ENCODE peak calls at places on chromosome 7, in eight cellular contexts. D, S, Z, W, J, I, A and K are unnamed samples.

GRCh38 chr7:128937647-128938523 is at the start of gene IRF5:
- DNase-seq in D (no peak), S (peak), Z (peak), W (peak), J (peak), I (peak), A (no peak), K (peak)

GRCh38 chr7:74612015-74612829 is 45.3 kb upstream of the GTF2I start:
- DNase-seq in D (no peak), S (peak), Z (peak), W (no peak), J (no peak), I (no peak), A (peak), K (no peak)

GRCh38 chr7:140609646-140610045 is 31.0 kb downstream of the DENND2A start:
- DNase-seq in D (no peak), S (no peak), Z (peak), W (peak), J (no peak), I (no peak), A (no peak), K (no peak)

GRCh38 chr7:128145191-128145590 is 95.9 kb upstream of the LEP start:
- DNase-seq in D (no peak), S (no peak), Z (no peak), W (no peak), J (no peak), I (no peak), A (no peak), K (no peak)

GRCh38 chr7:84249651-84250050 is 55.1 kb upstream of the SEMA3A start:
- DNase-seq in D (no peak), S (no peak), Z (no peak), W (no peak), J (no peak), I (no peak), A (no peak), K (no peak)

GRCh38 chr7:41538810-41539724 is 163.8 kb downstream of the INHBA start:
- DNase-seq in D (no peak), S (no peak), Z (no peak), W (peak), J (no peak), I (no peak), A (no peak), K (no peak)

GRCh38 chr7:84529480-84530205 is 335.1 kb upstream of the SEMA3A start:
- DNase-seq in D (no peak), S (no peak), Z (peak), W (peak), J (no peak), I (peak), A (no peak), K (no peak)

GRCh38 chr7:110356438-110356837 is 734.5 kb upstream of the LRRN3 start:
- DNase-seq in D (no peak), S (no peak), Z (no peak), W (no peak), J (no peak), I (no peak), A (no peak), K (no peak)

GRCh38 chr7:74354009-74354408 is 64.8 kb downstream of the CLIP2 start:
- DNase-seq in D (no peak), S (no peak), Z (no peak), W (no peak), J (no peak), I (no peak), A (no peak), K (no peak)

GRCh38 chr7:26155531-26156375 is 3.8 kb downstream of the NFE2L3 start:
- DNase-seq in D (no peak), S (no peak), Z (peak), W (peak), J (no peak), I (no peak), A (no peak), K (no peak)

GRCh38 chr7:13016036-13016581 is 328.7 kb downstream of the ARL4A start:
- DNase-seq in D (no peak), S (no peak), Z (no peak), W (peak), J (no peak), I (peak), A (no peak), K (no peak)

GRCh38 chr7:151736403-151736909 is 140.5 kb downstream of the PRKAG2 start:
- DNase-seq in D (no peak), S (peak), Z (peak), W (peak), J (no peak), I (peak), A (no peak), K (no peak)

GRCh38 chr7:967361-968082 is 7.8 kb downstream of the COX19 start:
- DNase-seq in D (no peak), S (no peak), Z (no peak), W (no peak), J (no peak), I (no peak), A (no peak), K (peak)

GRCh38 chr7:155464183-155464582 is 6.3 kb downstream of the EN2 start:
- DNase-seq in D (no peak), S (no peak), Z (no peak), W (no peak), J (no peak), I (no peak), A (no peak), K (no peak)

GRCh38 chr7:13017881-13018280 is 330.4 kb downstream of the ARL4A start:
- DNase-seq in D (no peak), S (no peak), Z (peak), W (no peak), J (no peak), I (peak), A (no peak), K (no peak)

GRCh38 chr7:131173148-131173890 is 154.4 kb upstream of the MKLN1 start:
- DNase-seq in D (no peak), S (no peak), Z (peak), W (peak), J (no peak), I (peak), A (no peak), K (no peak)

GRCh38 chr7:753190-753589 is 26.1 kb upstream of the PRKAR1B start:
- DNase-seq in D (no peak), S (no peak), Z (no peak), W (no peak), J (no peak), I (no peak), A (no peak), K (no peak)

GRCh38 chr7:31192996-31193395 is 140.9 kb downstream of the ADCYAP1R1 start:
- DNase-seq in D (no peak), S (peak), Z (no peak), W (peak), J (no peak), I (peak), A (peak), K (no peak)

GRCh38 chr7:25752967-25753791 is 398.8 kb upstream of the NFE2L3 start:
- DNase-seq in D (no peak), S (no peak), Z (no peak), W (no peak), J (no peak), I (no peak), A (no peak), K (no peak)

GRCh38 chr7:25098096-25099046 is 26.7 kb downstream of the CYCS start:
- DNase-seq in D (peak), S (peak), Z (peak), W (peak), J (peak), I (peak), A (peak), K (peak)

GRCh38 chr7:4006687-4007086 is 675.4 kb upstream of the FOXK1 start:
- DNase-seq in D (no peak), S (peak), Z (no peak), W (no peak), J (no peak), I (no peak), A (no peak), K (no peak)

GRCh38 chr7:93043393-93043985 is 74.3 kb downstream of the SAMD9 start:
- DNase-seq in D (no peak), S (no peak), Z (no peak), W (peak), J (no peak), I (peak), A (no peak), K (no peak)

GRCh38 chr7:43364391-43364790 is 218.5 kb upstream of the STK17A start:
- DNase-seq in D (no peak), S (no peak), Z (no peak), W (no peak), J (no peak), I (no peak), A (no peak), K (no peak)

GRCh38 chr7:46032353-46032752 is 111.3 kb upstream of the IGFBP3 start:
- DNase-seq in D (no peak), S (no peak), Z (peak), W (peak), J (no peak), I (no peak), A (no peak), K (no peak)

GRCh38 chr7:150428671-150429451 is 21.6 kb upstream of the GIMAP8 start:
- DNase-seq in D (no peak), S (peak), Z (peak), W (peak), J (peak), I (no peak), A (peak), K (no peak)

GRCh38 chr7:112554591-112554990 is 73.8 kb downstream of the LSMEM1 start:
- DNase-seq in D (no peak), S (no peak), Z (no peak), W (peak), J (no peak), I (no peak), A (no peak), K (no peak)

GRCh38 chr7:90689256-90689655 is 93.1 kb downstream of the CDK14 start:
- DNase-seq in D (no peak), S (no peak), Z (no peak), W (no peak), J (no peak), I (no peak), A (no peak), K (no peak)

GRCh38 chr7:85682819-85683218 is 496.0 kb upstream of the SEMA3D start:
- DNase-seq in D (no peak), S (no peak), Z (no peak), W (peak), J (no peak), I (no peak), A (no peak), K (no peak)

GRCh38 chr7:26117142-26117807 is 34.7 kb upstream of the NFE2L3 start:
- DNase-seq in D (no peak), S (no peak), Z (no peak), W (no peak), J (no peak), I (no peak), A (no peak), K (no peak)

GRCh38 chr7:151815419-151815818 is 61.5 kb downstream of the PRKAG2 start:
- DNase-seq in D (no peak), S (no peak), Z (no peak), W (no peak), J (no peak), I (no peak), A (no peak), K (no peak)

GRCh38 chr7:79308176-79308575 is 145.3 kb downstream of the MAGI2 start:
- DNase-seq in D (no peak), S (no peak), Z (no peak), W (peak), J (no peak), I (peak), A (no peak), K (no peak)

GRCh38 chr7:46651561-46652088 is 730.6 kb upstream of the IGFBP3 start:
- DNase-seq in D (no peak), S (no peak), Z (peak), W (no peak), J (no peak), I (peak), A (no peak), K (no peak)

GRCh38 chr7:157432541-157432956 is 95.7 kb downstream of the DNAJB6 start:
- DNase-seq in D (no peak), S (peak), Z (no peak), W (peak), J (no peak), I (peak), A (peak), K (no peak)

GRCh38 chr7:158283016-158283974 is 304.3 kb downstream of the PTPRN2 start:
- DNase-seq in D (no peak), S (no peak), Z (no peak), W (no peak), J (no peak), I (no peak), A (peak), K (peak)

GRCh38 chr7:127895360-127895759 is 135.9 kb downstream of the LRRC4 start:
- DNase-seq in D (no peak), S (no peak), Z (no peak), W (no peak), J (no peak), I (no peak), A (no peak), K (no peak)

GRCh38 chr7:4836206-4836661 is 25.6 kb downstream of the PAPOLB start:
- DNase-seq in D (no peak), S (no peak), Z (no peak), W (no peak), J (no peak), I (no peak), A (no peak), K (no peak)

GRCh38 chr7:3455826-3456444 is 154.9 kb downstream of the SDK1 start:
- DNase-seq in D (no peak), S (no peak), Z (no peak), W (peak), J (no peak), I (no peak), A (no peak), K (no peak)

GRCh38 chr7:50303082-50303893 is 1.2 kb upstream of the IKZF1 start:
- DNase-seq in D (no peak), S (no peak), Z (no peak), W (no peak), J (no peak), I (no peak), A (no peak), K (no peak)

GRCh38 chr7:128919241-128919640 is 8.7 kb upstream of the KCP start:
- DNase-seq in D (no peak), S (no peak), Z (no peak), W (no peak), J (no peak), I (no peak), A (no peak), K (peak)

DNA sequence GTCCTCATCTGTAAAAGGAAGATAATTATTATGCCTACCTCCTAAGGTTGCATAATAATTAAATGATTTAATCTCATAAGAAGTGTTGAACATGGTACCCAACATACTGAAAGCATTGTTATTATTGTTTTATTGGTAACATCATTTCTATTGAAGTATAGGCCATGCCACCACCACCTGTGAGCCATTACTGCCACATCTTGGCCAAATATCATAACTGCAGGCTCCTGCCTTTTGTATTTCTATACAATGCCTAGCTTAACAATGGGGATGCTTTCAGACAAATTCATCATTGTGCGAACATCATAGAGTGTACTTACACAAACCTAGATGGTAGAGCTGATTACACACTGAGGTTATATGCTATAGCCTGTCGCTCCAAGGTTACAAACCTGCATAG is 61.1 kb upstream of the NPSR1 start:
- DNase-seq in D (no peak), S (no peak), Z (no peak), W (no peak), J (no peak), I (peak), A (no peak), K (no peak)
- TF ChIP-seq CTCF in D (no peak), S (no peak), Z (peak), W (peak), J (no peak), I (peak), A (no peak), K (no peak)

GRCh38 chr7:36084485-36085091 is 68.5 kb upstream of the EEPD1 start:
- DNase-seq in D (no peak), S (peak), Z (no peak), W (peak), J (no peak), I (peak), A (peak), K (no peak)
- TF ChIP-seq CTCF in D (no peak), S (peak), Z (no peak), W (peak), J (peak), I (peak), A (no peak), K (no peak)

DNA sequence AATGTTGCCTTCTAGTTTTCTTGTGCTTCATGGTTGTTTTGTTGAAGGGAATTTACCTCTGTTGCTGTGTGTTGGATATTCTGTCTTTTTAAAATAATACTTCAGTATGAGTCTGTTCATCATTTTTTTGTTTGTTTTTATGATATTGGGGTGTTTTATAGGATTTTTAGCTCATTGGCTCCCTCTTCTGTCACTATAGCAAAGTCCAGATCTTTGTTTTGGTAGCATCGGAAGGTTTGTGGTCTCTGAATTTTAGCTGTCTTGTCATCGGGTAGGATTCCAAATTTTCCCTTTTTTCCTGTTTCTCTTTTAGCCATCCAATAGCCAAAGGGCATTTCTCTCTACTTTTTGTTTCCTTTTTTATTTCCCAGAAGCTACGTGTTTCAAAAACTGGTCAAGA is 91.4 kb downstream of the EXOC4 start:
- DNase-seq in D (no peak), S (no peak), Z (no peak), W (peak), J (no peak), I (no peak), A (no peak), K (no peak)
- TF ChIP-seq CTCF in D (no peak), S (no peak), Z (peak), W (peak), J (peak), I (peak), A (no peak), K (peak)

GRCh38 chr7:142300689-142301088 is 42.8 kb upstream of the PRSS58 start:
- DNase-seq in D (no peak), S (no peak), Z (no peak), W (no peak), J (no peak), I (peak), A (no peak), K (no peak)
- TF ChIP-seq CTCF in D (peak), S (no peak), Z (peak), W (no peak), J (no peak), I (peak), A (no peak), K (peak)